ENCODE peak calls at places on chromosome 9, in ten cellular contexts. E, Q, Z, U, G, F, X, O, A and T are unnamed samples.

GRCh38 chr9:117546894-117547293 is 132.0 kb upstream of the ASTN2 start:
- DNase-seq in E (no peak), G (peak; percentile 54), Z (peak; percentile 13), U (peak; percentile 0), X (no peak), Q (no peak), F (no peak), A (no peak), O (no peak), T (peak; percentile 42)

GRCh38 chr9:98101868-98102273 is 17.2 kb downstream of the TRIM14 start:
- DNase-seq in U (no peak), Q (no peak), F (peak; percentile 98), G (peak; percentile 54), E (no peak), Z (no peak), X (no peak), A (peak; percentile 65), O (no peak), T (peak; percentile 100)

GRCh38 chr9:117945286-117945685 is 241.1 kb downstream of the TLR4 start:
- DNase-seq in E (no peak), Q (no peak), X (no peak), F (peak; percentile 56), O (no peak), Z (no peak), U (peak; percentile 55), G (no peak), A (no peak), T (no peak)

GRCh38 chr9:10387282-10387681 is 225.5 kb downstream of the PTPRD start:
- DNase-seq in U (no peak), E (no peak), X (no peak), Z (no peak), G (peak; percentile 46), Q (no peak), F (no peak), A (peak; percentile 13), O (no peak), T (no peak)

GRCh38 chr9:27054841-27055240 is 49.4 kb upstream of the LRRC19 start:
- DNase-seq in Q (no peak), X (no peak), Z (peak; percentile 17), O (no peak), F (no peak), G (no peak), A (no peak), E (no peak), U (no peak), T (no peak)

GRCh38 chr9:17906204-17906840 is 327.5 kb downstream of the SH3GL2 start:
- DNase-seq in Z (no peak), U (peak; percentile 4), F (no peak), Q (no peak), G (peak; percentile 85), E (no peak), O (peak; percentile 4), X (no peak), A (peak; percentile 86), T (no peak)

GRCh38 chr9:69380301-69380700 is 55.3 kb downstream of the ENTREP1 start:
- DNase-seq in Q (no peak), F (no peak), Z (peak; percentile 35), U (no peak), X (no peak), A (no peak), E (no peak), G (no peak), O (no peak), T (no peak)

GRCh38 chr9:135992486-135993408 is 31.6 kb upstream of the UBAC1 start:
- DNase-seq in A (peak; percentile 97), Z (peak; percentile 81), F (peak; percentile 45), Q (peak; percentile 89), O (peak; percentile 87), E (no peak), U (peak; percentile 62), G (peak; percentile 89), X (peak; percentile 57), T (no peak)

GRCh38 chr9:87684627-87685204 is 41.2 kb upstream of the CTSL start:
- DNase-seq in O (peak; percentile 51), U (peak; percentile 66), Z (peak; percentile 30), E (no peak), X (peak; percentile 53), F (no peak), Q (peak; percentile 52), A (no peak), G (peak; percentile 90), T (no peak)

DNA sequence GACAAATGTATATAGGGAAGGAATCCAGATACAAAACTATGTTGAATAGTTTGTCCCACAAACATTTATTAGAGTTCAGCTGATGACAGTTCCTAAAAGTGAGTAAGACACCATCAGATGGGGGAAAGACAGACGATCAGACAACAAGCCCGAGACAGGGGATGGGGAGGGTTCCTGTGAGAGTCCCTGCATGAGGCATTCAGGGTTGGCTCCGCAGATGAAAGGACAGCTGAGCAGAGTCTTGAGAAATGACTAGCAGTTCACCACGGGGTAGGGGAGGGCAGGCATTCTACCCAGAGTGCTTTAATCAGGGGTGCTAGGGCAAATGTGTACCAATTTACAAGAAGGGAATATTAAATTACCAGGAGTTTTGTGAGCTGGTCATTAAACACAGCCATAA is 28.0 kb downstream of the TNFSF15 start:
- DNase-seq in U (no peak), O (peak; percentile 28), E (no peak), G (no peak), Q (no peak), F (no peak), A (no peak), X (no peak), Z (peak; percentile 60), T (peak; percentile 16)
- H3K4me3 ChIP-seq in U (no peak overlapping the region), O (no peak overlapping the region), E (no peak overlapping the region), G (no peak overlapping the region), Q (no peak overlapping the region), F (no peak overlapping the region), A (no peak overlapping the region), X (no peak overlapping the region), Z (no peak overlapping the region), T (no peak overlapping the region)

GRCh38 chr9:125700791-125701190 is 6.2 kb downstream of the MAPKAP1 start:
- DNase-seq in Q (no peak), A (no peak), G (peak; percentile 72), U (peak; percentile 28), E (no peak), O (peak; percentile 68), F (no peak), X (no peak), Z (no peak), T (no peak)

GRCh38 chr9:125705893-125706292 is 1.1 kb downstream of the MAPKAP1 start:
- DNase-seq in A (no peak), G (no peak), F (no peak), U (no peak), X (no peak), Q (no peak), Z (no peak), O (no peak), E (no peak), T (no peak)

GRCh38 chr9:125699870-125700269 is 7.1 kb downstream of the MAPKAP1 start:
- DNase-seq in G (no peak), O (no peak), A (no peak), E (no peak), X (no peak), Q (no peak), U (no peak), F (no peak), Z (no peak), T (no peak)

GRCh38 chr9:125703662-125704061 is 3.3 kb downstream of the MAPKAP1 start:
- DNase-seq in A (no peak), G (no peak), Q (no peak), Z (no peak), X (no peak), O (no peak), E (no peak), F (no peak), U (no peak), T (no peak)

GRCh38 chr9:125701351-125701750 is 5.7 kb downstream of the MAPKAP1 start:
- DNase-seq in A (no peak), E (peak; percentile 64), X (no peak), U (peak; percentile 98), Q (no peak), F (no peak), G (peak; percentile 63), Z (no peak), O (peak; percentile 96), T (no peak)
- H3K4me3 ChIP-seq in A (no peak overlapping the region), E (no peak overlapping the region), X (no peak overlapping the region), U (no peak overlapping the region), Q (no peak overlapping the region), F (no peak overlapping the region), G (no peak overlapping the region), Z (no peak overlapping the region), O (peak overlapping the region; percentile 74), T (no peak overlapping the region)

DNA sequence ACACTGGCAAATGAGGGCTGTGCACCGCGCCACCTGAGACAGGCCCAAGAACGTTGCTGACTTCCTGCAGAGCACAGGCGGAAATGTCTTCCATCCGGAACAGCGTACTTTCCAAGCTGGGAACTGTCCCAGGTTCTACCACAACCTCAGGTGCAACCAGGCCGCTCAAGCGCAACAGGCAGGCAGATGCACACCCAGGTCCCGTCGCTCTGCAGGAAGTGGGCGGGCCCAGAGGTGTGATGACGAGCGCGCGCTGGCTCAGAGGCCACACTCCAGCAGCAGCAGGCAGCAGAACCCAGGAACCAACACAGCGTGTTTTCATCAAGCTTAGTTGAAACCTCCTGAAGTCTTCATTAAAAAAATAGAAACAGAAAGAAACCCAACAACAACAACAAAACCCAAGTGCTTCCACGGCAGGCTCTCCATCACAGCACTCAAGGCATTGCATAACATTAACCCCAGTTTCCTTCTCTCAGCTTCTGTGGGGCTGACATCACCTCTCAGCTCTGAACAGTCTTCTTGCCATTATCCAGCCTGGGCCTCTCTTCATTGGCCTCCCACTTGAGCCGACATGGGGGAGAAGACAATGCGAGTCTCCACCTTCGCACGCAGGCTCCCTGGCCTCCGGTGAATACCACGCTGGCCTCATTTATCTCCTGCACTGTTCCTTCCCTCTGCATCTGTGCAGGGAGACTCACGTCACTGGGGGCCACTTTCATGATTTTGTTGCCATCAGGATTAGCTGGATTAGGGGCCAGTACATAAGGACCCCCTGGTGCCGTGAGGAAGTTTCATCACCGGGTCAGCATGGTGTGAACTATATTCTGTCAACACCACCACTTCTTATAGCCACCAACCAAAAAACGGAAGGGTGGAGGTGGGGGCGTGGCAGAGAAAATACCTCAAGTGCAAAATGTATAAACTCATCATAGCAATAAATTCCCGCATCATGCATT is 22.1 kb downstream of the PTCH1 start:
- DNase-seq in X (peak; percentile 79), G (peak; percentile 87), O (peak; percentile 48), Z (no peak), F (peak; percentile 94), Q (no peak), A (peak; percentile 96), U (no peak), E (no peak), T (peak; percentile 98)
- H3K4me3 ChIP-seq in X (peak overlapping the region; percentile 46), G (no peak overlapping the region), O (peak overlapping the region; percentile 4), Z (no peak overlapping the region), F (peak overlapping the region; percentile 64), Q (no peak overlapping the region), A (no peak overlapping the region), U (no peak overlapping the region), E (no peak overlapping the region), T (peak overlapping the region; percentile 68)

DNA sequence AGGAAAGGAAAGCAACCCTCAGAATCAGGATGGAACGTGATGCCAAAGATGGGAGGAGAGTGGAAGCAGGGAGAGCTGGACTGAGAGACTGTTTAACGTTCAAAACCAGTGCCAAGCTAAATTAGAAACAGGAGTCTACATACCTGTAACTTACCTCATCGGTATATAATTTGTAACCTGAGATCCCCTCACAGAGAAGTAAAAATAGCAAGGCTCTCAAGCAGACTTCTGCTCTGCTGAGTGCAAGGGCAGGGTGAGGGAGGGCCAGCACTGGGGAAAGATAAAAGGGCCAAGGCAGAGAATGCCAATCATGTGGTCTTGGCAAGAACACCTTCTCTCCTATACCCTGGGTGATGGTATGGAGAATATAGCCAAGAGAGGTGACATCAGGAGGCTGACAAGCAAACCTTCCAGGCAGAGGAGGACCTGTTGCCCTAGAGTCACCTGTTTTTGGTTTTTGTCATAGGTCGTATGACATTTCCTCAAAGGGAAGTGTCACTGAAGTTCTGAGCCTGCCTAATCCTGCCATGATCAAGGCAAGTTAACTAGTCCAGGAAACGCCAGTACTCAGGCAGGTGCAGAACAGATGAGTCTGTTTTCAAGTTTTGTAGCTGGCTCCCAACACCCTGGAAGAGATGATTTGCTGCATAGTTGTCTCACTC is 472.0 kb downstream of the NFIB start:
- DNase-seq in Z (no peak), X (no peak), Q (no peak), G (no peak), U (peak; percentile 45), E (no peak), A (no peak), F (no peak), O (no peak), T (peak; percentile 1)
- H3K4me3 ChIP-seq in Z (no peak overlapping the region), X (no peak overlapping the region), Q (no peak overlapping the region), G (no peak overlapping the region), U (no peak overlapping the region), E (no peak overlapping the region), A (no peak overlapping the region), F (no peak overlapping the region), O (no peak overlapping the region), T (no peak overlapping the region)